ENCODE peak calls at places on chromosomes 2 and 18, in ten cellular contexts. A is dorsolateral prefrontal cortex, S is astrocyte, H is right atrium auricular region, R is AG10803, G is fibroblast of mammary gland, Z is stomach, N is heart right ventricle, L is lower leg skin, Y is WERI-Rb-1. U is an unnamed sample.

GRCh38 chr18:10926565-10927194 is 222.7 kb downstream of the PIEZO2 start:
- DNase-seq in Y (no peak), S (peak), A (no peak), N (peak), L (no peak), Z (no peak), G (peak), R (peak), H (no peak), U (no peak)

GRCh38 chr2:238947243-238947760 is 99.4 kb downstream of the TWIST2 start:
- DNase-seq in L (peak), R (no peak), H (no peak), G (no peak), Y (no peak), S (no peak), N (no peak), Z (peak), A (peak), U (peak)

GRCh38 chr2:150091896-150092295 is 395.6 kb downstream of the RND3 start:
- DNase-seq in R (no peak), Z (no peak), N (no peak), Y (no peak), H (no peak), L (no peak), A (no peak), S (no peak), G (no peak), U (no peak)

GRCh38 chr2:181916726-181917377 is 25.3 kb downstream of the ITPRID2 start:
- DNase-seq in N (no peak), R (peak), Y (no peak), A (no peak), L (no peak), H (no peak), Z (no peak), S (peak), G (peak), U (no peak)

GRCh38 chr2:62966995-62967394 is 83.6 kb upstream of the OTX1 start:
- DNase-seq in L (no peak), S (no peak), G (no peak), A (no peak), Z (no peak), Y (peak), H (no peak), R (no peak), N (no peak), U (no peak)

GRCh38 chr2:8644605-8645175 is 37.2 kb upstream of the ID2 start:
- DNase-seq in G (peak), N (peak), R (peak), L (no peak), S (no peak), Y (no peak), Z (no peak), H (no peak), A (peak), U (no peak)

GRCh38 chr2:35447210-35447609 is 908.4 kb upstream of the CRIM1 start:
- DNase-seq in R (no peak), H (no peak), Z (no peak), Y (no peak), G (no peak), A (no peak), S (no peak), L (no peak), N (no peak), U (no peak)

GRCh38 chr2:155708052-155708451 is 624.5 kb downstream of the NR4A2 start:
- DNase-seq in G (no peak), S (no peak), L (no peak), Z (no peak), R (no peak), Y (peak), N (no peak), H (no peak), A (no peak), U (no peak)

GRCh38 chr2:163734401-163734800 is 1.4 kb downstream of the FIGN start:
- DNase-seq in A (no peak), H (no peak), N (no peak), S (no peak), R (no peak), Y (no peak), Z (no peak), G (no peak), L (no peak), U (no peak)

GRCh38 chr18:36833120-36833519 is 4.2 kb downstream of the KIAA1328 start:
- DNase-seq in G (no peak), Y (no peak), N (no peak), R (no peak), H (no peak), S (no peak), A (no peak), L (no peak), Z (no peak), U (no peak)

GRCh38 chr2:134392689-134393476 is 139.0 kb downstream of the MGAT5 start:
- DNase-seq in R (peak), H (no peak), A (no peak), N (no peak), S (peak), Y (no peak), Z (no peak), G (peak), L (no peak), U (no peak)

GRCh38 chr2:96695602-96696001 is 44.3 kb downstream of the LMAN2L start:
- DNase-seq in H (no peak), R (no peak), N (no peak), A (no peak), Z (no peak), G (no peak), S (no peak), Y (no peak), L (no peak), U (no peak)

GRCh38 chr2:96877513-96878159 is 7.8 kb upstream of the SEMA4C start:
- DNase-seq in S (no peak), N (no peak), H (no peak), A (no peak), Z (no peak), Y (no peak), R (no peak), G (no peak), L (no peak), U (no peak)

GRCh38 chr2:174145827-174146226 is 102.5 kb downstream of the OLA1 start:
- DNase-seq in L (no peak), R (no peak), Y (no peak), N (no peak), G (peak), H (no peak), Z (no peak), A (no peak), S (no peak), U (no peak)

GRCh38 chr2:109516445-109517117 is 97.2 kb downstream of the SEPTIN10 start:
- DNase-seq in H (no peak), A (no peak), Y (peak), N (no peak), L (no peak), R (no peak), Z (peak), G (no peak), S (no peak), U (no peak)
- TF ChIP-seq CTCF in H (peak), A (peak), Y (peak), N (peak), L (no peak), R (peak), Z (peak), G (peak), S (peak), U (peak)

GRCh38 chr2:20444993-20445910 is 1.6 kb upstream of the RHOB start:
- DNase-seq in Z (peak), H (peak), Y (peak), G (no peak), R (no peak), L (peak), N (no peak), S (no peak), A (no peak), U (no peak)

GRCh38 chr2:20440001-20440560 is 6.8 kb upstream of the RHOB start:
- DNase-seq in Y (peak), G (no peak), N (no peak), S (no peak), Z (no peak), L (peak), A (no peak), H (peak), R (no peak), U (no peak)

GRCh38 chr2:20444113-20444992 is 2.5 kb upstream of the RHOB start:
- DNase-seq in L (peak), Y (peak), H (peak), A (no peak), N (peak), G (peak), R (peak), S (no peak), Z (peak), U (no peak)

GRCh38 chr2:20446280-20446916 is 476 bp upstream of the RHOB start:
- DNase-seq in A (no peak), G (no peak), N (peak), R (no peak), Y (peak), S (no peak), H (no peak), L (peak), Z (peak), U (no peak)

GRCh38 chr2:20443276-20443920 is 3.5 kb upstream of the RHOB start:
- DNase-seq in N (peak), S (no peak), A (no peak), Y (peak), L (peak), H (peak), Z (peak), G (peak), R (peak), U (no peak)
- TF ChIP-seq CTCF in N (peak), S (peak), A (peak), Y (no peak), L (no peak), H (peak), Z (peak), G (peak), R (peak), U (peak)

DNA sequence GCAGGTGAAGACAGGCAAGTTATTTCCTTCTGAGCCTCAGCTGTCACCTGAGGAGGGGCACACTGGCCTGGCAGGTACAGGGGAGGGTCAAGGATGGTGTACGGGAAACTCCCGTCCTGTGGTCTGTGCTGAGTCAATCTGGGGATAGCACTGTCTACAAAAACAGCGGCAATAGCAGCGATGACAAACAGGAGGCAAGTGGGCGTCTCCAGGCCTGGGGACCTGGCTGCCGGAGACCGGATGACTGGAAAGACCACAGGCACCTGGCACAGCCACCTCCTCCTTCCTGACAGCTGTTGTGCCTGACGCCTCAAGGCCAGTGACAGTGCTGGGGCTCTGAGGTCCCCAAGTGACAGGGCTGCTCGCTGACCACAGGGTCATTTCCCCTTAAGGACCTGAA is 202.1 kb upstream of the HS6ST1 start:
- DNase-seq in R (no peak), N (no peak), H (peak), Z (no peak), L (no peak), A (no peak), G (no peak), S (no peak), Y (no peak), U (no peak)
- TF ChIP-seq CTCF in R (no peak), N (no peak), H (no peak), Z (no peak), L (no peak), A (no peak), G (no peak), S (no peak), Y (no peak), U (no peak)

GRCh38 chr18:59990121-59990818 is 90.5 kb downstream of the PMAIP1 start:
- DNase-seq in L (no peak), Y (no peak), Z (no peak), N (no peak), A (no peak), H (no peak), R (no peak), G (no peak), S (peak), U (no peak)

GRCh38 chr18:59996370-59996966 is 96.7 kb downstream of the PMAIP1 start:
- DNase-seq in S (peak), R (peak), H (no peak), L (no peak), A (no peak), Y (peak), Z (peak), G (peak), N (no peak), U (no peak)

GRCh38 chr18:59993560-59993959 is 93.8 kb downstream of the PMAIP1 start:
- DNase-seq in L (no peak), Z (no peak), H (no peak), S (no peak), N (no peak), R (no peak), Y (no peak), A (no peak), G (no peak), U (no peak)

DNA sequence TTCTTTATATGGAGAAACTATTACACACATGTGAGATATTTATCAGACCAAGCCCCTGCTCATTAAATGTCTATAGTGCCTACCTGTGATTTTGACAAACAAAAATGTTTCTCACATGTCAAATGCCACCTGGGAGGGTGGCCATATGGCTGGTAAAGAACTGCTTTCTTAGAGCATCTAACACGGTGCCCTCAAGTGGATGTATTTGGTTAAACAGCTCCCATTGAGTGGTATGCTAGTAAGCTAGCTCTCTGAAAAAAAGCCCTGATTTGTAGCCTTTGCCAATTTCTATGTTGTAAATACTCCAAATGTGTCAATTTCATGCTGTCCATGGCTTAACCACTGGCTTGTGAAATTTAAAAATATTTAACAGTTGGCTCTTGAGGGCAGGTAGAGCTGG is 94.6 kb downstream of the PMAIP1 start:
- DNase-seq in L (no peak), N (no peak), H (no peak), A (no peak), S (no peak), R (no peak), Z (no peak), G (peak), Y (no peak), U (no peak)
- TF ChIP-seq CTCF in L (no peak), N (no peak), H (no peak), A (no peak), S (no peak), R (peak), Z (no peak), G (peak), Y (peak), U (peak)

GRCh38 chr18:24875761-24876160 is 415.3 kb downstream of the HRH4 start:
- DNase-seq in N (no peak), G (no peak), Y (no peak), A (no peak), L (no peak), R (peak), S (no peak), Z (no peak), H (no peak), U (no peak)

GRCh38 chr18:24876266-24876665 is 415.8 kb downstream of the HRH4 start:
- DNase-seq in L (no peak), Y (no peak), R (peak), A (no peak), N (no peak), H (no peak), S (no peak), Z (no peak), G (no peak), U (no peak)

GRCh38 chr18:24875286-24875685 is 414.8 kb downstream of the HRH4 start:
- DNase-seq in S (no peak), R (no peak), H (no peak), N (no peak), L (no peak), Z (no peak), Y (no peak), A (no peak), G (no peak), U (no peak)

DNA sequence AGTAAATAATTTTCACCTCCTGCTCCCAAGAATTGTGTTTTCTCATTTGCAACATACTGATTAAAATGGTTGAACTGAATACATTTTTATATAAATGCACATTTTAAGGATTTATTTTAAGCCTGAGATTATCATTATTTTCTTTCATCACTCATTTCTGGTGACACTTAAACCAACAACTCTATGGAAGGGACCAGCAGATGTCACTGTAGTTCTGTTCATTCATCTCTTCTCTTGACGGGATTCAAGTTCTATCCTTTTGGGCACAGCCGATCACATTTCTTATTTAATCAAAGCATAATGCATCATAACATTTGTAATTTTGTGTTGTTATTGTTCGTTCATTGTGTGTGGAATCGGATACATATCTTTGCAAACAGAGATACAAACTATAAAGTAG is 417.9 kb downstream of the HRH4 start:
- DNase-seq in H (no peak), G (peak), A (no peak), Y (no peak), N (peak), L (no peak), S (peak), Z (no peak), R (peak), U (no peak)
- TF ChIP-seq CTCF in H (peak), G (peak), A (peak), Y (peak), N (peak), L (no peak), S (peak), Z (peak), R (peak), U (peak)

DNA sequence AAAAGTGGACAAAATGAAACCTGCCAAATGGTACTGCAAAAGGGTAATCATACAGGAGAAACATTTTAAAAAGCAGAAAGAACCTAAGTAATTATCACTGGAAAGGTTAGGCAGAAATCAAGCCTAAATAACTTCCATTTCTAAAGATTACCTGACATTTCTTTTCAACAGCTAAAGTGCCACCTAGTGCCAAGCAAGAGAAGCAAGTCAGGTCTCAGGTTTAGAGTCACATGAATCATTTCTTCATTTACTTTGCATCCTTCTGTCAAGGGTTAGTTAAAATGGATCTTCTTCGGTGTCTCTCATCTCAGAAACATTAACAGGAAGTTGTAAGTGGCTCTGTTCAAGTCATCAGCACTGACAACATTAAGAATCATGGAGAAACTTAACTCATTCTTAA is 90.3 kb downstream of the AKAIN1 start:
- DNase-seq in S (no peak), H (no peak), Y (no peak), L (no peak), N (no peak), R (no peak), G (no peak), A (no peak), Z (no peak), U (no peak)
- TF ChIP-seq CTCF in S (no peak), H (no peak), Y (peak), L (no peak), N (no peak), R (no peak), G (no peak), A (peak), Z (no peak), U (peak)